ENCODE peak calls at places on chromosomes 5 and 9, in five cellular contexts. E, D, W, R and N are unnamed samples.

GRCh38 chr5:968953-969352 is 39.6 kb upstream of the NKD2 start:
- DNase-seq in E (no peak), D (no peak), W (no peak), R (no peak), N (no peak)

GRCh38 chr9:36407122-36407723 is 7.2 kb upstream of the RNF38 start:
- DNase-seq in E (peak; percentile 71), D (peak; percentile 43), W (peak; percentile 68), R (peak; percentile 35), N (peak; percentile 73)

GRCh38 chr9:95413793-95414192 is 96.3 kb upstream of the FANCC start:
- DNase-seq in E (no peak), D (no peak), W (no peak), R (no peak), N (no peak)

GRCh38 chr5:175681045-175681974 is 23.4 kb downstream of the HRH2 start:
- DNase-seq in E (no peak), D (no peak), W (no peak), R (no peak), N (no peak)

GRCh38 chr5:159240301-159240870 is 22.7 kb upstream of the UBLCP1 start:
- DNase-seq in E (peak; percentile 72), D (no peak), W (peak; percentile 79), R (no peak), N (no peak)

GRCh38 chr5:124628721-124629596 is 117.5 kb downstream of the ZNF608 start:
- DNase-seq in E (peak; percentile 89), D (peak; percentile 19), W (peak; percentile 86), R (no peak), N (peak; percentile 57)

GRCh38 chr5:104843822-104844221 is 1281.2 kb upstream of the NUDT12 start:
- DNase-seq in E (no peak), D (no peak), W (no peak), R (no peak), N (no peak)

GRCh38 chr5:137122075-137122474 is 377.1 kb downstream of the SPOCK1 start:
- DNase-seq in E (no peak), D (no peak), W (no peak), R (no peak), N (no peak)

GRCh38 chr5:93929146-93929545 is 187.7 kb upstream of the POU5F2 start:
- DNase-seq in E (no peak), D (no peak), W (no peak), R (no peak), N (no peak)

GRCh38 chr9:137456061-137456863 is 2.9 kb downstream of the NSMF start:
- DNase-seq in E (no peak), D (no peak), W (no peak), R (no peak), N (no peak)

GRCh38 chr9:76292246-76292645 is 102.0 kb downstream of the RFK start:
- DNase-seq in E (no peak), D (no peak), W (no peak), R (no peak), N (no peak)

GRCh38 chr5:112697301-112697700 is 40.4 kb upstream of the APC start:
- DNase-seq in E (no peak), D (no peak), W (no peak), R (no peak), N (no peak)

GRCh38 chr9:124284237-124284831 is 26.6 kb downstream of the NEK6 start:
- DNase-seq in E (no peak), D (no peak), W (peak; percentile 64), R (no peak), N (no peak)

GRCh38 chr9:134887219-134887618 is 6.6 kb downstream of the FCN2 start:
- DNase-seq in E (no peak), D (no peak), W (no peak), R (no peak), N (no peak)